ENCODE peak calls at places on chromosomes 16 and 17, in four cellular contexts. A, P, W and F are unnamed samples.

GRCh38 chr16:1007284-1007850 is 25.8 kb downstream of the SOX8 start:
- DNase-seq in A (peak), P (no peak), W (no peak), F (no peak)

GRCh38 chr16:11047057-11047456 is 102.7 kb downstream of the CLEC16A start:
- DNase-seq in A (no peak), P (peak), W (no peak), F (no peak)

GRCh38 chr17:38674749-38675615 is at the start of gene EPOP:
- DNase-seq in A (peak), P (no peak), W (peak), F (peak)

GRCh38 chr16:48053346-48053745 is 102.4 kb downstream of the ABCC12 start:
- DNase-seq in A (peak), P (peak), W (no peak), F (no peak)

GRCh38 chr16:57277586-57277985 is 6.9 kb downstream of the PLLP start:
- DNase-seq in A (peak), P (peak), W (no peak), F (no peak)

GRCh38 chr17:77366558-77367245 is 225.9 kb downstream of the SEC14L1 start:
- DNase-seq in A (no peak), P (no peak), W (peak), F (no peak)

GRCh38 chr17:8912060-8912981 is 44.8 kb upstream of the PIK3R6 start:
- DNase-seq in A (no peak), P (no peak), W (no peak), F (peak)

GRCh38 chr17:50467114-50467854 is 1.4 kb downstream of the CHAD start:
- DNase-seq in A (no peak), P (no peak), W (no peak), F (no peak)

GRCh38 chr16:70018254-70018653 is 67.1 kb downstream of the CLEC18A start:
- DNase-seq in A (no peak), P (no peak), W (peak), F (no peak)

GRCh38 chr16:14364386-14365199 is 265.5 kb downstream of the PARN start:
- DNase-seq in A (peak), P (peak), W (no peak), F (no peak)

GRCh38 chr17:34178047-34178446 is 77.0 kb upstream of the CCL2 start:
- DNase-seq in A (no peak), P (no peak), W (no peak), F (no peak)
- TF ChIP-seq CTCF in A (no peak), P (no peak), W (no peak), F (peak)

DNA sequence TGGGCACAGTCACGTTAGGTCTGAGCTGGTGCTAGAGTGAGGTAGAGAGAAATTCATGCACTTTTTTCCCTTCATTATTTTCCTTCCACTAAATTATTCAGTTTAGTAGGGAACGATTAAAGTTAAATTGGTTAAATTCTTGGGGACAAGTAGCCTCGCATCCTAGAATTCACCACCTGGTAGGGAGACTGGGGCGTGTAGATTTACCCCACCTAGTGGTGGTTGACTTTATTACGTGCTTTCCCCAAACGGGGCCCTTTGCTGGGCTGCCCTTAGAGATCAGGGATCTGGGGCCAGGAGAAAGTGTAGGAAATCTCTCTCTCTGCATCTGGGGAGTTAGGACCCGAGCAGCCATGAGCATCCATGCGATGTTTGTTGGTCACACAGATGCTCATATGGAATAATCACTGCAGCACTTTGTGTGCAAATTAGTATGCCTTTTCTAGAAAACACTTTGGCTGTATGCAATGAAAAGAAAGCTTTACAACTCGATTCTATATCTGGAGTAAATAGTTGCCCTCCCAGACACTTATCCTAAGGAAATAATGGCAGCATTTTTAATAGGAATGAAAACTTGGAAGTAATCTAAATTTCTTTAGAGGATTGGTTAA is 107.0 kb downstream of the PLCG2 start:
- DNase-seq in A (peak), P (no peak), W (peak), F (no peak)
- TF ChIP-seq CTCF in A (peak), P (peak), W (peak), F (peak)

GRCh38 chr17:41322264-41322902 is 6.9 kb upstream of the KRTAP17-1 start:
- DNase-seq in A (peak), P (peak), W (peak), F (no peak)
- TF ChIP-seq CTCF in A (peak), P (peak), W (peak), F (peak)

DNA sequence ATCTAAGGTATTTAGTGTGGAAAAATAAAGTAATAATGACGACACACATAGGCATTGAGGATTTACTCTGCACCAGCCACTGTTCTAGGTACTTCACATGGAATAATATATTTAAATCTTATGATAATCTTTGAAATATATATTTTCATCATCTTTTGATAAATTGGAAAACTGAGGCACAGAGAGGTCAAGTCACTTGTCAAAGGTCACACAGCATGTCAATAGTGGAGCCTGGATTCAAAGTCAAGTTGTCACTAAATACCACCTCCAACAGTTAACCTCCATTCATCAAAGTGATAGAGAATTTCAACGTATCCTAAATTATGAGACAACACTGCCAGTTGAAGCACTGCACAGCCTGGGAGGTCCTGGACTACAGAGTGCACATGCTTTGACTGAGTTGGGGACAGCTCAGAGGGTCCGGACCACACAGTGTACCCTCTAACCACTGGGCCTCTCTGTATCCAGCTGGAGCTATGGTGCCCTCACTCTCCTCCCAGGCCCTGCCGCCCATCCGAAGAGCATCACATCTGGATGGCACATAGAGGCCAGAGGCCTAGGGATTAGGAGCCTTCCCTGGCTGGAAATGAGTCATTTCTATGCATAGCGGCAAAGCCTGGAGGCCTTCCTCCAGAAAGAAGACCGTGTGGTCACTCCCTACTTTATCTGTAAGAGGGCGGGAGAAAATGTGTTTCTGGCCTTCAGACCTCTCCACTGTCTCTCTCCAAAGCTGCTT is 121.8 kb downstream of the IRX5 start:
- DNase-seq in A (no peak), P (no peak), W (no peak), F (peak)
- TF ChIP-seq CTCF in A (no peak), P (no peak), W (no peak), F (no peak)